ENCODE peak calls at places on chromosome 18, in ten cellular contexts. F is EH, X is tibial artery, R is germinal center, H is GM04504, I is Peyer's patch, O is aorta, A is HTR-8/SVneo, W is left cardiac atrium, B is NCI-H2171 treated with DMSO at 0.1 percent for 48 hours. S is an unnamed sample.
A peak's percentile ranks its signal among the peaks of the same experiment; 100 is the strongest.

GRCh38 chr18:51068111-51068510 is 38.1 kb downstream of the SMAD4 start:
- DNase-seq in F (peak; percentile 89), X (no peak), R (no peak), H (peak; percentile 72), I (no peak), O (no peak), A (peak; percentile 39), W (no peak), B (no peak), S (no peak)

GRCh38 chr18:22200611-22201225 is 31.3 kb downstream of the GATA6 start:
- DNase-seq in F (no peak), X (no peak), R (no peak), H (no peak), I (no peak), O (no peak), A (no peak), W (peak; percentile 39), B (no peak), S (no peak)

GRCh38 chr18:74310411-74310810 is 5.2 kb upstream of the C18orf63 start:
- DNase-seq in F (peak; percentile 69), X (no peak), R (no peak), H (no peak), I (peak; percentile 59), O (no peak), A (peak; percentile 20), W (no peak), B (no peak), S (no peak)

GRCh38 chr18:55435592-55435991 is 152.4 kb downstream of the TCF4 start:
- DNase-seq in F (peak; percentile 37), X (no peak), R (no peak), H (no peak), I (no peak), O (no peak), A (no peak), W (no peak), B (no peak), S (no peak)

GRCh38 chr18:42583197-42583776 is 532.2 kb downstream of the RIT2 start:
- DNase-seq in F (no peak), X (no peak), R (no peak), H (no peak), I (no peak), O (no peak), A (no peak), W (no peak), B (no peak), S (no peak)

GRCh38 chr18:22467760-22468553 is 50.2 kb upstream of the CTAGE1 start:
- DNase-seq in F (peak; percentile 98), X (peak; percentile 82), R (no peak), H (peak; percentile 85), I (no peak), O (peak; percentile 84), A (peak; percentile 69), W (no peak), B (no peak), S (no peak)

GRCh38 chr18:26656944-26657536 is 108.7 kb upstream of the KCTD1 start:
- DNase-seq in F (peak; percentile 59), X (peak; percentile 80), R (peak; percentile 41), H (no peak), I (peak; percentile 59), O (peak; percentile 86), A (peak; percentile 12), W (peak; percentile 88), B (peak; percentile 81), S (peak; percentile 66)

GRCh38 chr18:51751901-51752300 is 554.4 kb upstream of the MEX3C start:
- DNase-seq in F (no peak), X (no peak), R (no peak), H (no peak), I (no peak), O (no peak), A (no peak), W (no peak), B (no peak), S (no peak)

GRCh38 chr18:63774511-63774910 is 707 bp upstream of the SERPINB7 start:
- DNase-seq in F (no peak), X (no peak), R (no peak), H (no peak), I (no peak), O (no peak), A (no peak), W (no peak), B (no peak), S (no peak)

GRCh38 chr18:58541789-58542425 is 87.0 kb downstream of the ALPK2 start:
- DNase-seq in F (peak; percentile 98), X (no peak), R (peak; percentile 44), H (peak; percentile 93), I (no peak), O (no peak), A (peak; percentile 84), W (no peak), B (no peak), S (no peak)

GRCh38 chr18:21904856-21905255 is 164.3 kb downstream of the MIB1 start:
- DNase-seq in F (peak; percentile 6), X (no peak), R (no peak), H (no peak), I (no peak), O (no peak), A (no peak), W (peak; percentile 42), B (no peak), S (no peak)

GRCh38 chr18:9779630-9780029 is 71.5 kb downstream of the RAB31 start:
- DNase-seq in F (no peak), X (no peak), R (no peak), H (no peak), I (peak; percentile 81), O (no peak), A (no peak), W (no peak), B (no peak), S (no peak)

GRCh38 chr18:23548719-23549118 is 37.6 kb downstream of the NPC1 start:
- DNase-seq in F (no peak), X (no peak), R (no peak), H (no peak), I (no peak), O (no peak), A (no peak), W (no peak), B (no peak), S (no peak)

GRCh38 chr18:73511751-73512525 is 635.7 kb downstream of the FBXO15 start:
- DNase-seq in F (peak; percentile 34), X (no peak), R (no peak), H (no peak), I (no peak), O (no peak), A (no peak), W (no peak), B (no peak), S (peak; percentile 15)

GRCh38 chr18:49228182-49228581 is 232.3 kb downstream of the DYM start:
- DNase-seq in F (no peak), X (no peak), R (no peak), H (no peak), I (no peak), O (no peak), A (no peak), W (no peak), B (no peak), S (no peak)

GRCh38 chr18:37674570-37674969 is 109.0 kb upstream of the CELF4 start:
- DNase-seq in F (no peak), X (no peak), R (no peak), H (no peak), I (no peak), O (no peak), A (no peak), W (no peak), B (no peak), S (no peak)

GRCh38 chr18:26307161-26307773 is 81.0 kb downstream of the TAF4B start:
- DNase-seq in F (peak; percentile 59), X (no peak), R (peak; percentile 55), H (peak; percentile 17), I (no peak), O (no peak), A (peak; percentile 32), W (no peak), B (peak; percentile 66), S (peak; percentile 65)

GRCh38 chr18:59085797-59086196 is 53.9 kb upstream of the SEC11C start:
- DNase-seq in F (peak; percentile 84), X (no peak), R (no peak), H (peak; percentile 34), I (no peak), O (no peak), A (no peak), W (no peak), B (no peak), S (no peak)

GRCh38 chr18:34867520-34867919 is 157.4 kb downstream of the DTNA start:
- DNase-seq in F (no peak), X (no peak), R (peak; percentile 3), H (no peak), I (no peak), O (no peak), A (no peak), W (no peak), B (peak; percentile 62), S (peak; percentile 42)

GRCh38 chr18:68735498-68736343 is 20.8 kb upstream of the TMX3 start:
- DNase-seq in F (peak; percentile 75), X (no peak), R (peak; percentile 40), H (peak; percentile 54), I (no peak), O (no peak), A (peak; percentile 45), W (no peak), B (peak; percentile 37), S (peak; percentile 50)

GRCh38 chr18:10270160-10270571 is 184.3 kb upstream of the APCDD1 start:
- DNase-seq in F (peak; percentile 63), X (peak; percentile 80), R (no peak), H (no peak), I (no peak), O (peak; percentile 64), A (no peak), W (peak; percentile 80), B (no peak), S (no peak)

GRCh38 chr18:3982541-3982940 is 472.6 kb downstream of the DLGAP1 start:
- DNase-seq in F (peak; percentile 68), X (no peak), R (no peak), H (no peak), I (no peak), O (no peak), A (no peak), W (no peak), B (no peak), S (no peak)

GRCh38 chr18:44637210-44638051 is 43.3 kb upstream of the SETBP1 start:
- DNase-seq in F (peak; percentile 59), X (no peak), R (no peak), H (no peak), I (no peak), O (no peak), A (no peak), W (no peak), B (no peak), S (no peak)

GRCh38 chr18:75253784-75254183 is 43.2 kb downstream of the TSHZ1 start:
- DNase-seq in F (peak; percentile 38), X (no peak), R (no peak), H (no peak), I (no peak), O (no peak), A (no peak), W (no peak), B (no peak), S (no peak)

GRCh38 chr18:72468011-72468710 is 76.0 kb downstream of the CBLN2 start:
- DNase-seq in F (no peak), X (no peak), R (no peak), H (no peak), I (no peak), O (no peak), A (no peak), W (no peak), B (no peak), S (no peak)

GRCh38 chr18:40179647-40180175 is 1775.3 kb upstream of the PIK3C3 start:
- DNase-seq in F (no peak), X (no peak), R (no peak), H (no peak), I (no peak), O (no peak), A (no peak), W (no peak), B (no peak), S (no peak)

GRCh38 chr18:28150925-28151324 is 26.0 kb downstream of the CDH2 start:
- DNase-seq in F (no peak), X (no peak), R (no peak), H (no peak), I (no peak), O (no peak), A (no peak), W (no peak), B (no peak), S (no peak)

GRCh38 chr18:8991131-8991530 is 111.4 kb upstream of the NDUFV2 start:
- DNase-seq in F (peak; percentile 94), X (no peak), R (no peak), H (peak; percentile 60), I (no peak), O (no peak), A (no peak), W (no peak), B (no peak), S (no peak)

S was measured in NCI-H1105 treated with DMSO at 0.1 percent for 48 hours.